ENCODE peak calls at places on chromosomes 13 and 19, in five cellular contexts. T, G, E, H and A are unnamed samples.

GRCh38 chr19:42324655-42325307 is 654 bp upstream of the MEGF8 start:
- DNase-seq in G (no peak), H (no peak), E (no peak), T (no peak), A (no peak)

GRCh38 chr19:10209305-10209704 is 14.6 kb upstream of the DNMT1 start:
- DNase-seq in T (no peak), G (no peak), E (no peak), H (no peak), A (no peak)

GRCh38 chr19:49361438-49362047 is 673 bp downstream of the TEAD2 start:
- DNase-seq in E (peak), T (no peak), G (peak), H (no peak), A (peak)

GRCh38 chr19:1065606-1066109 is 1.3 kb upstream of the ARHGAP45 start:
- DNase-seq in E (no peak), G (no peak), H (no peak), T (no peak), A (no peak)

GRCh38 chr13:113296842-113297369 is at the start of gene LAMP1:
- DNase-seq in E (peak), G (peak), H (peak), T (peak), A (peak)

GRCh38 chr13:114102521-114103288 is 29.7 kb downstream of the RASA3 start:
- DNase-seq in E (no peak), G (no peak), H (no peak), T (peak), A (no peak)

GRCh38 chr13:30159446-30159839 is 147.9 kb downstream of the KATNAL1 start:
- DNase-seq in E (no peak), T (no peak), H (no peak), G (no peak), A (peak)

GRCh38 chr19:29806098-29806866 is 5.5 kb upstream of the CCNE1 start:
- DNase-seq in T (no peak), E (peak), H (no peak), G (no peak), A (no peak)

GRCh38 chr19:13092608-13093260 is 9.9 kb downstream of the LYL1 start:
- DNase-seq in E (no peak), T (no peak), G (no peak), H (no peak), A (no peak)

GRCh38 chr19:3556978-3557460 is 367 bp downstream of the MFSD12 start:
- DNase-seq in H (no peak), T (peak), E (no peak), G (peak), A (peak)

GRCh38 chr19:9485140-9485539 is 13.3 kb downstream of the ZNF560 start:
- DNase-seq in H (no peak), E (no peak), T (no peak), G (no peak), A (no peak)

GRCh38 chr19:31408460-31409124 is 59.4 kb upstream of the TSHZ3 start:
- DNase-seq in G (no peak), E (no peak), T (no peak), H (no peak), A (no peak)

GRCh38 chr13:45353895-45354294 is 12.9 kb upstream of the TPT1 start:
- DNase-seq in H (no peak), T (no peak), E (no peak), G (no peak), A (no peak)

GRCh38 chr19:4803736-4804695 is 12.5 kb downstream of the FEM1A start:
- DNase-seq in G (peak), E (no peak), T (peak), H (no peak), A (peak)

GRCh38 chr13:73913043-73913740 is 221.0 kb downstream of the KLF12 start:
- DNase-seq in G (no peak), T (no peak), H (no peak), E (no peak), A (no peak)

GRCh38 chr13:93476175-93476574 is 249.6 kb downstream of the GPC6 start:
- DNase-seq in E (no peak), T (no peak), G (no peak), H (no peak), A (no peak)

GRCh38 chr13:64749301-64749700 is 2480.8 kb downstream of the PCDH9 start:
- DNase-seq in G (no peak), H (no peak), E (no peak), T (no peak), A (no peak)

GRCh38 chr19:13055213-13056051 is 47.2 kb downstream of the LYL1 start:
- DNase-seq in E (no peak), H (no peak), T (no peak), G (no peak), A (no peak)

GRCh38 chr19:47613165-47614146 is 4.5 kb downstream of the BICRA start:
- DNase-seq in G (no peak), E (no peak), T (no peak), H (no peak), A (no peak)

GRCh38 chr19:14576363-14576762 is 4.5 kb upstream of the NDUFB7 start:
- DNase-seq in E (no peak), T (no peak), H (no peak), G (no peak), A (no peak)

GRCh38 chr13:84946144-84946543 is 853.1 kb downstream of the SLITRK6 start:
- DNase-seq in G (no peak), H (no peak), E (no peak), T (no peak), A (no peak)

GRCh38 chr13:49421391-49421790 is 22.5 kb downstream of the CAB39L start:
- DNase-seq in H (no peak), E (no peak), G (peak), T (no peak), A (peak)